ENCODE peak calls at places on chromosomes 6 and 20, in four cellular contexts. A, V, T and P are unnamed samples.

GRCh38 chr6:153312633-153313032 is 181.6 kb upstream of the RGS17 start:
- DNase-seq in T (peak; percentile 53), A (peak; percentile 69), V (peak; percentile 79), P (no peak)

GRCh38 chr6:108557494-108558371 is 3.0 kb upstream of the FOXO3 start:
- DNase-seq in A (peak; percentile 64), T (peak; percentile 91), V (peak; percentile 91), P (peak; percentile 46)

GRCh38 chr6:101266063-101266462 is 127.4 kb upstream of the GRIK2 start:
- DNase-seq in V (no peak), A (no peak), T (no peak), P (no peak)

GRCh38 chr20:58714340-58714922 is 21.8 kb downstream of the NPEPL1 start:
- DNase-seq in A (no peak), T (peak; percentile 37), V (peak; percentile 76), P (no peak)

GRCh38 chr6:36138667-36139066 is 8.4 kb downstream of the MAPK13 start:
- DNase-seq in T (no peak), A (no peak), V (no peak), P (no peak)

GRCh38 chr6:33405541-33405940 is 5.3 kb upstream of the PHF1 start:
- DNase-seq in A (no peak), V (no peak), T (no peak), P (no peak)

GRCh38 chr20:54379893-54380292 is 95.5 kb upstream of the DOK5 start:
- DNase-seq in T (no peak), V (no peak), A (no peak), P (no peak)

GRCh38 chr6:29762051-29762450 is 38.8 kb downstream of the HLA-F start:
- DNase-seq in T (no peak), V (no peak), A (no peak), P (no peak)

GRCh38 chr6:52596371-52597028 is 19.6 kb upstream of the TRAM2 start:
- DNase-seq in V (no peak), T (no peak), A (no peak), P (no peak)

GRCh38 chr6:46808806-46809205 is 15.6 kb downstream of the MEP1A start:
- DNase-seq in T (no peak), V (no peak), A (no peak), P (no peak)

GRCh38 chr6:151148111-151148510 is 91.7 kb upstream of the AKAP12 start:
- DNase-seq in V (no peak), T (no peak), A (peak; percentile 23), P (no peak)

GRCh38 chr6:117448011-117448410 is 22.3 kb upstream of the ROS1 start:
- DNase-seq in A (no peak), T (no peak), V (no peak), P (no peak)

GRCh38 chr6:38279945-38280588 is 359.7 kb downstream of the BTBD9 start:
- DNase-seq in V (no peak), A (no peak), T (no peak), P (no peak)

GRCh38 chr6:134295953-134296553 is 21.9 kb downstream of the SGK1 start:
- DNase-seq in A (peak; percentile 87), V (no peak), T (peak; percentile 60), P (no peak)

GRCh38 chr6:139927236-139927635 is 552.8 kb upstream of the CITED2 start:
- DNase-seq in T (no peak), A (peak; percentile 20), V (no peak), P (no peak)

GRCh38 chr20:58752565-58752964 is 60.0 kb downstream of the NPEPL1 start:
- DNase-seq in A (no peak), V (no peak), T (no peak), P (no peak)

GRCh38 chr20:32476684-32477593 is 108.2 kb downstream of the NOL4L start:
- DNase-seq in V (peak; percentile 54), T (no peak), A (no peak), P (no peak)

GRCh38 chr6:45472383-45472782 is 94.6 kb upstream of the SUPT3H start:
- DNase-seq in A (no peak), T (no peak), V (no peak), P (no peak)

GRCh38 chr6:14321992-14322772 is 204.6 kb downstream of the CD83 start:
- DNase-seq in V (no peak), T (peak; percentile 54), A (peak; percentile 34), P (no peak)

GRCh38 chr6:165846123-165846966 is 183.3 kb upstream of the PDE10A start:
- DNase-seq in V (peak; percentile 45), A (peak; percentile 19), T (peak; percentile 66), P (no peak)

GRCh38 chr20:61899971-61900370 is 165.7 kb downstream of the TAF4 start:
- DNase-seq in T (no peak), V (peak; percentile 59), A (no peak), P (no peak)

GRCh38 chr6:3222506-3223038 is 4.9 kb downstream of the TUBB2B start:
- DNase-seq in A (no peak), T (no peak), V (no peak), P (no peak)

GRCh38 chr6:89997456-89998445 is 103.5 kb downstream of the GJA10 start:
- DNase-seq in T (peak; percentile 51), A (no peak), V (no peak), P (no peak)

GRCh38 chr6:88499845-88500699 is 333.9 kb upstream of the CNR1 start:
- DNase-seq in A (no peak), T (no peak), V (no peak), P (no peak)

GRCh38 chr6:55578537-55579363 is at the start of gene HMGCLL1:
- DNase-seq in V (peak; percentile 83), T (no peak), A (peak; percentile 17), P (no peak)

GRCh38 chr6:10582774-10583508 is 61.8 kb downstream of the GCNT2 start:
- DNase-seq in V (no peak), T (no peak), A (no peak), P (no peak)

GRCh38 chr6:5580736-5581568 is 319.6 kb downstream of the FARS2 start:
- DNase-seq in T (peak; percentile 47), A (no peak), V (no peak), P (no peak)

GRCh38 chr6:37934276-37934675 is 114.7 kb downstream of the ZFAND3 start:
- DNase-seq in T (no peak), V (no peak), A (no peak), P (no peak)

GRCh38 chr6:137309078-137309762 is 90.0 kb upstream of the IFNGR1 start:
- DNase-seq in A (peak; percentile 84), V (peak; percentile 89), T (peak; percentile 89), P (no peak)

GRCh38 chr6:87482382-87482781 is 9.6 kb downstream of the SLC35A1 start:
- DNase-seq in T (no peak), A (no peak), V (no peak), P (no peak)

GRCh38 chr6:87487555-87487954 is 14.8 kb downstream of the SLC35A1 start:
- DNase-seq in V (no peak), A (no peak), T (no peak), P (no peak)

GRCh38 chr6:87484491-87484890 is 11.7 kb downstream of the SLC35A1 start:
- DNase-seq in A (peak; percentile 47), V (no peak), T (no peak), P (no peak)

GRCh38 chr6:87481936-87482335 is 9.2 kb downstream of the SLC35A1 start:
- DNase-seq in V (no peak), A (no peak), T (no peak), P (no peak)

DNA sequence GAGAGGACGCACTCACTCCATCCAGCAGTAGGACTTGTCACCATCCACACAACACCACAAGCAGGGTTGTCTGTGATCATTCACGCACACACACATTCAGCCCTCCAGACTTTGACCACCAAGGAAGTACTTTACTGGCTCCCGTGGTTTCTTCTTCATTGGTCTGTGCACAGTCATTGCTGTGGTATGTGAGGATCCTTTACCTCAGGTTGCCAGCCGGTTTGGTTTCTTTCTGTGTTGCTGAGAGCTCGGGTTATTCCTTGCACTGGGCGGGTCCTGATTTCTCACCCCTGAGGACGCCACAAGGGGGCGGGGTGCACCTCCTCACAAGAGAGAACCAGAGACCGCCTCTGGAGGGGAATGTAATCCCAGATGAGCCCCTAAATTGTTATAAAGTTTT is 11.2 kb downstream of the SLC35A1 start:
- DNase-seq in V (no peak), T (no peak), A (peak; percentile 64), P (no peak)
- H3K27ac ChIP-seq in V (no peak overlapping the region), T (no peak overlapping the region), A (peak overlapping the region; percentile 47), P (no peak overlapping the region)

GRCh38 chr6:168395983-168396382 is 45.0 kb upstream of the SMOC2 start:
- DNase-seq in A (no peak), V (peak; percentile 32), T (no peak), P (no peak)
- H3K9me3 ChIP-seq in A (no peaks in the 10 kb centered on the region), V (no peaks in the 10 kb centered on the region), T (no peaks in the 10 kb centered on the region), P (no peaks in the 10 kb centered on the region)

DNA sequence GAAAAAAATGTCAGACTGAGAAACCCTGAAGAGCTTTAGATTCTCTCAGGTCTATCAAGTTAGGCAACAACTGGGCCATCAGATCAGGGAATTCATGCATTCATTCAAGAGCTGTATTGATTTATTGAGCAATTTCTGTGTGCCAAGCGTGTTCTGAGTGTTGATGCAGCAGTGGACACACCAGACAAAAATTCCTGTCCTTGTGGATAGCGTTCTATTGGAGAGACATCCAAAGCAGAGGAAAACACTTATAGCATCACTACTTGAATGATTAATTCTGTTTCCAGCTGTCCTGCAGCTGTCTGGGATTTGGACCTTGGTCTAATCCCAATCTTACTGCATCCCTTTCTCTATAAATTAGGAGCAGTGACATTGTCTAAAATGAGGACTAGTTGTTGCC is 72.5 kb upstream of the CCN6 start:
- DNase-seq in V (no peak), A (no peak), T (no peak), P (no peak)
- TF ChIP-seq CTCF in V (no peak), A (no peak), T (no peak), P (no peak)

GRCh38 chr6:49551126-49551865 is 828 bp downstream of the C6orf141 start:
- DNase-seq in A (peak; percentile 34), V (peak; percentile 79), T (no peak), P (no peak)
- H3K27ac ChIP-seq in A (peak overlapping the region; percentile 74), V (no peak overlapping the region), T (no peak overlapping the region), P (no peak overlapping the region)

GRCh38 chr6:25132934-25133333 is 146.2 kb upstream of the CARMIL1 start:
- DNase-seq in T (no peak), V (no peak), A (no peak), P (no peak)
- H3K9me3 ChIP-seq in T (no peaks in the 10 kb centered on the region), V (peaks cover 9% of the 10 kb centered on the region), A (peaks cover 28% of the 10 kb centered on the region), P (no peaks in the 10 kb centered on the region)

GRCh38 chr20:10402938-10403593 is 31.0 kb downstream of the MKKS start:
- DNase-seq in T (no peak), V (no peak), A (no peak), P (no peak)
- TF ChIP-seq CTCF in T (no peak), V (no peak), A (no peak), P (no peak)